ENCODE peak calls at places on chromosomes 4 and X, in seven cellular contexts. A is HCT116, L is breast epithelium, N is spleen, W is tibial nerve, P is adrenal gland, Z is testis. Q is an unnamed sample.

GRCh38 chr4:156888762-156889161 is 82.8 kb downstream of the PDGFC start:
- DNase-seq in A (no peak), L (no peak), N (no peak), W (no peak), P (no peak), Z (no peak), Q (no peak)

GRCh38 chr4:128582319-128582948 is 227.1 kb upstream of the JADE1 start:
- DNase-seq in A (no peak), L (no peak), N (no peak), W (no peak), P (no peak), Z (no peak), Q (no peak)

GRCh38 chrX:12526296-12526695 is 264.9 kb upstream of the PRPS2 start:
- DNase-seq in A (no peak), L (no peak), N (no peak), W (no peak), P (no peak), Z (no peak), Q (no peak)

GRCh38 chr4:109560687-109561452 is 824 bp downstream of the MCUB start:
- DNase-seq in A (no peak), L (no peak), N (no peak), W (no peak), P (peak; percentile 46), Z (peak; percentile 34), Q (peak; percentile 62)

GRCh38 chr4:185437809-185438208 is 12.0 kb upstream of the UFSP2 start:
- DNase-seq in A (no peak), L (no peak), N (no peak), W (no peak), P (no peak), Z (no peak), Q (no peak)

GRCh38 chrX:154032653-154033052 is 13.0 kb upstream of the IRAK1 start:
- DNase-seq in A (no peak), L (no peak), N (no peak), W (no peak), P (no peak), Z (no peak), Q (no peak)

GRCh38 chr4:114250439-114250891 is 271.0 kb upstream of the ARSJ start:
- DNase-seq in A (no peak), L (no peak), N (no peak), W (no peak), P (no peak), Z (no peak), Q (no peak)

GRCh38 chr4:122045533-122045932 is 93.7 kb upstream of the TRPC3 start:
- DNase-seq in A (peak; percentile 62), L (no peak), N (no peak), W (no peak), P (peak; percentile 52), Z (peak; percentile 42), Q (no peak)

GRCh38 chr4:184838249-184839074 is 12.7 kb upstream of the ACSL1 start:
- DNase-seq in A (no peak), L (no peak), N (no peak), W (no peak), P (no peak), Z (no peak), Q (no peak)

GRCh38 chr4:107359208-107359607 is 323.1 kb upstream of the DKK2 start:
- DNase-seq in A (no peak), L (no peak), N (no peak), W (no peak), P (no peak), Z (no peak), Q (no peak)

GRCh38 chr4:107366900-107367299 is 330.8 kb upstream of the DKK2 start:
- DNase-seq in A (no peak), L (no peak), N (no peak), W (no peak), P (no peak), Z (no peak), Q (no peak)

GRCh38 chr4:107366016-107366415 is 329.9 kb upstream of the DKK2 start:
- DNase-seq in A (no peak), L (no peak), N (no peak), W (no peak), P (no peak), Z (no peak), Q (no peak)

GRCh38 chr4:107363137-107363536 is 327.0 kb upstream of the DKK2 start:
- DNase-seq in A (no peak), L (no peak), N (no peak), W (no peak), P (no peak), Z (no peak), Q (no peak)
- H3K4me1 ChIP-seq in A (no peaks in the 10 kb centered on the region), L (no peaks in the 10 kb centered on the region), N (no peaks in the 10 kb centered on the region), W (no peaks in the 10 kb centered on the region), P (no peaks in the 10 kb centered on the region), Z (no peaks in the 10 kb centered on the region), Q (no peaks in the 10 kb centered on the region)

DNA sequence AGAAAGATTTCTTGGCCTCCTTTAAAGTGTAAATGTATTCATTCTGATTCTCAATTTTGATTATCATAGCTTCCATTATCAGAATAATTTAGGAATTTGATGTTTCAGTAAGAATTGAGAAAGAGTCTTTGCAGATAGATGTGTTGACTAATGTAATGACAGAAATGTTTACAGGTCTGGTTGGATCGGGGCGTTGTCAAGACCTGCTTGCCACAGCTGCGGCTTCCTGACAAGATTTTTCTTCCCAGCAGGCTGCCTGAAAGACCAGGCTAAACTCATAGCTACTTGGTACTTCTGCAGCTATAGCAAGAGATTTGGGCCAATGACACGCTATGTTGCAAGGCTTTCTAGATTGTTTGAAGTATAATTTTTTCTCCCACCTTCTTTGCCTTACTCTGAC is 91.5 kb upstream of the ANKRD50 start:
- DNase-seq in A (no peak), L (no peak), N (no peak), W (no peak), P (no peak), Z (no peak), Q (no peak)
- TF ChIP-seq POLR2A in A (no peak), L (no peak), N (no peak), W (no peak), P (no peak), Z (no peak), Q (no peak)

GRCh38 chr4:4574052-4574451 is 32.2 kb upstream of the STX18 start:
- DNase-seq in A (no peak), L (no peak), N (no peak), W (no peak), P (no peak), Z (no peak), Q (no peak)
- H3K27me3 ChIP-seq in A (no peaks in the 10 kb centered on the region), L (no peaks in the 10 kb centered on the region), N (no peaks in the 10 kb centered on the region), W (no peaks in the 10 kb centered on the region), P (no peaks in the 10 kb centered on the region), Z (no peaks in the 10 kb centered on the region), Q (no peaks in the 10 kb centered on the region)

GRCh38 chr4:25863347-25863784 is 578 bp upstream of the SEL1L3 start:
- DNase-seq in A (no peak), L (no peak), N (peak; percentile 85), W (no peak), P (no peak), Z (no peak), Q (no peak)
- H3K4me1 ChIP-seq in A (peaks cover 43% of the 10 kb centered on the region), L (no peaks in the 10 kb centered on the region), N (peaks cover 47% of the 10 kb centered on the region), W (no peaks in the 10 kb centered on the region), P (peaks cover 35% of the 10 kb centered on the region), Z (no peaks in the 10 kb centered on the region), Q (peaks cover 30% of the 10 kb centered on the region)

GRCh38 chr4:8440491-8441311 is at the start of the genes ACOX3 and TRMT44:
- DNase-seq in A (peak; percentile 78), L (peak; percentile 95), N (peak; percentile 97), W (peak; percentile 92), P (peak; percentile 92), Z (peak; percentile 96), Q (peak; percentile 94)
- TF ChIP-seq POLR2A in A (peak; percentile 63), L (peak; percentile 66), N (peak; percentile 88), W (peak; percentile 28), P (peak; percentile 6), Z (no peak), Q (peak; percentile 61)

GRCh38 chrX:141952603-141953002 is 48.9 kb downstream of the MAGEC1 start:
- DNase-seq in A (no peak), L (no peak), N (no peak), W (no peak), P (no peak), Z (no peak), Q (no peak)

GRCh38 chrX:141945415-141945814 is 41.7 kb downstream of the MAGEC1 start:
- DNase-seq in A (no peak), L (no peak), N (no peak), W (no peak), P (no peak), Z (no peak), Q (no peak)

GRCh38 chrX:141947350-141947749 is 43.7 kb downstream of the MAGEC1 start:
- DNase-seq in A (no peak), L (no peak), N (no peak), W (no peak), P (no peak), Z (no peak), Q (no peak)
- H3K27me3 ChIP-seq in A (no peaks in the 10 kb centered on the region), L (no peaks in the 10 kb centered on the region), N (no peaks in the 10 kb centered on the region), W (no peaks in the 10 kb centered on the region), P (no peaks in the 10 kb centered on the region), Z (no peaks in the 10 kb centered on the region), Q (no peaks in the 10 kb centered on the region)

DNA sequence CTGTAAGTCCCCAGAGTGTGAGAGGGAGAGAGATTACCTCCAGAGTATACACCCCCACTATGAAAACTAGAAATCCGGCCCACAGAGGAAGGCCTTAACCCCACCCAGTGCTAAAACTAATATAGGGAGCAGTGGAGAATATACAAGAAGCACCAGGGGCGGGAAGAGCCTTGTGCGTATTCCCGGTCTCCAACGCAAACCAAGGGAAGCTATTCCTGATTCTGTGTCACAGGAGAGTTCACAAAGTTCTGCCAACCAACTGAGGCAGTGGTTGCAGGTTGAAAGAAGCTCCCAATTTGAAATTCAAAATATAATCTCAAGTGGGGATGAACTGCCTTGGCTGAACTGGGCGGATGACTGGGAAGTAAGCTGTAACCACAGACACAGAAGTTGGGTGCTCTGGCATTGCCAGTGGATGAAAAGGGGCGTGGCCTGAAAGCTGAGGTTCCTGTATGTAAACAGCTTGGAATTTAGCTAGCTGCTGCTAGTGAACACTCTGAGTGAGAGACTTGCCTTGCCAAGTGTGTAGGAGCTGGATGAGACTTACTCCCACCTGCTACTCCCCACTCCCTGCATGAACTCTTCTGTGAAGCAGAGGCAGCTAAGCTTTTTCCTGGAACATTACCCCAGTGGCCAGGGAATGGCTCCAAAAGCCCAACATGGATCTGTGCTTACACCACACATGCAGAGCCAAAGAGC is 32.7 kb downstream of the ELF2 start:
- DNase-seq in A (no peak), L (no peak), N (peak; percentile 82), W (peak; percentile 27), P (no peak), Z (peak; percentile 74), Q (peak; percentile 21)
- H3K4me1 ChIP-seq in A (no peaks in the 10 kb centered on the region), L (peaks cover 5% of the 10 kb centered on the region), N (peaks cover 4% of the 10 kb centered on the region), W (no peaks in the 10 kb centered on the region), P (peaks cover 8% of the 10 kb centered on the region), Z (peaks cover 25% of the 10 kb centered on the region), Q (peaks cover 53% of the 10 kb centered on the region)

DNA sequence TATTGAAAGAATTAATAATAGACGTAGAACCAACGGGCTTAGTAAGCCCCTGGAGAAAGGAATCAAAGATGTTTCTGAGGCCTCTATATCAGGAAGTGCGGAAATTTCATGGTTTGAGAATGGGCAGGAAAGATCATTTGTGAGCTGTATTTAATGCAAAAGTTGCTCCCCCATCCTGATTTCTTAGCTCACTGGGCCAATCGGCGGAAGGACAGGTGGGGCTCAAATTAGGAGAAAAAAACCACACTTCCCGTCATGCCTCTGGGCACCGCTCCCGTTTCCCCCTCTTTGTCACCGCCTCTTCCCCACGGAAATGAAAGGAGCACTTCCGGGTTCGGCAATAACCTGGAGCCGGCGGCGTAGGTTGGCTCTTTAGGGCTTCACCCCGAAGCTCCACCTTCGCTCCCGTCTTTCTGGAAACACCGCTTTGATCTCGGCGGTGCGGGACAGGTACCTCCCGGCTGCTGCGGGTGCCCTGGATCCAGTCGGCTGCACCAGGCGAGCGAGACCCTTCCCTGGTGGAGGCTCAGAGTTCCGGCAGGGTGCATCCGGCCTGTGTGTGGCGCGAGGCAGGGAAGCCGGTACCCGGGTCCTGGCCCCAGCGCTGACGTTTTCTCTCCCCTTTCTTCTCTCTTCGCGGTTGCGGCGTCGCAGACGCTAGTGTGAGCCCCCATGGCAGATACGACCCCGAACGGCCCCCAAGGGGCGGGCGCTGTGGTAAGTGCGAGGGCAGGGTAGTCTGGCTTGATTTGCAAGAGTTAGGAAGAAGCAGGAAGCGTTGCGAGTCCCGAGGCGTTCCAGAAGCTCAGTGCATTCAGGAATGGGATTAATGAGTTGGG is at the start of gene TMEM33:
- DNase-seq in A (peak; percentile 90), L (peak; percentile 77), N (peak; percentile 93), W (peak; percentile 67), P (peak; percentile 89), Z (peak; percentile 93), Q (peak; percentile 88)
- TF ChIP-seq POLR2A in A (peak; percentile 54), L (peak; percentile 70), N (peak; percentile 42), W (no peak), P (peak; percentile 56), Z (no peak), Q (peak; percentile 76)

Q was measured in heart left ventricle.